ENCODE peak calls at places on chromosomes 11 and 22, in four cellular contexts. One of them, this sample, is unnamed.

GRCh38 chr11:33674035-33674814 is 26.4 kb downstream of the C11orf91 start:
- DNase-seq in HepG2: no peak
- DNase-seq in K562: no peak
- DNase-seq in GM12878: no peak
- DNase-seq in this sample: no peak

GRCh38 chr11:133964946-133965632 is 8.3 kb upstream of the IGSF9B start:
- DNase-seq in HepG2: no peak
- DNase-seq in K562: no peak
- DNase-seq in GM12878: no peak
- DNase-seq in this sample: no peak

GRCh38 chr11:130945945-130946344 is 29.7 kb upstream of the SNX19 start:
- DNase-seq in HepG2: no peak
- DNase-seq in K562: no peak
- DNase-seq in GM12878: no peak
- DNase-seq in this sample: no peak

GRCh38 chr22:26547426-26547825 is 35.2 kb upstream of the TFIP11 start:
- DNase-seq in HepG2: no peak
- DNase-seq in K562: no peak
- DNase-seq in GM12878: no peak
- DNase-seq in this sample: no peak

GRCh38 chr11:92122561-92122960 is 102.1 kb upstream of the FAT3 start:
- DNase-seq in HepG2: no peak
- DNase-seq in K562: no peak
- DNase-seq in GM12878: no peak
- DNase-seq in this sample: no peak

GRCh38 chr11:12827929-12828812 is 153.9 kb downstream of the TEAD1 start:
- DNase-seq in HepG2: peak
- DNase-seq in K562: no peak
- DNase-seq in GM12878: no peak
- DNase-seq in this sample: peak

GRCh38 chr11:27124514-27125264 is 84.1 kb downstream of the BBOX1 start:
- DNase-seq in HepG2: peak
- DNase-seq in K562: no peak
- DNase-seq in GM12878: no peak
- DNase-seq in this sample: no peak

GRCh38 chr22:40241200-40241763 is 63.6 kb downstream of the TNRC6B start:
- DNase-seq in HepG2: no peak
- DNase-seq in K562: no peak
- DNase-seq in GM12878: no peak
- DNase-seq in this sample: no peak

GRCh38 chr11:85680897-85681296 is 5.1 kb downstream of the CCDC89 start:
- DNase-seq in HepG2: no peak
- DNase-seq in K562: no peak
- DNase-seq in GM12878: no peak
- DNase-seq in this sample: peak

GRCh38 chr22:30420401-30421178 is 5.0 kb upstream of the MTFP1 start:
- DNase-seq in HepG2: no peak
- DNase-seq in K562: no peak
- DNase-seq in GM12878: no peak
- DNase-seq in this sample: no peak

GRCh38 chr11:61041755-61042518 is 60.4 kb upstream of the CD5 start:
- DNase-seq in HepG2: no peak
- DNase-seq in K562: no peak
- DNase-seq in GM12878: no peak
- DNase-seq in this sample: peak
- TF ChIP-seq JUNB in HepG2: no peak
- TF ChIP-seq JUNB in K562: no peak
- TF ChIP-seq JUNB in GM12878: no peak
- TF ChIP-seq JUNB in this sample: no peak

DNA sequence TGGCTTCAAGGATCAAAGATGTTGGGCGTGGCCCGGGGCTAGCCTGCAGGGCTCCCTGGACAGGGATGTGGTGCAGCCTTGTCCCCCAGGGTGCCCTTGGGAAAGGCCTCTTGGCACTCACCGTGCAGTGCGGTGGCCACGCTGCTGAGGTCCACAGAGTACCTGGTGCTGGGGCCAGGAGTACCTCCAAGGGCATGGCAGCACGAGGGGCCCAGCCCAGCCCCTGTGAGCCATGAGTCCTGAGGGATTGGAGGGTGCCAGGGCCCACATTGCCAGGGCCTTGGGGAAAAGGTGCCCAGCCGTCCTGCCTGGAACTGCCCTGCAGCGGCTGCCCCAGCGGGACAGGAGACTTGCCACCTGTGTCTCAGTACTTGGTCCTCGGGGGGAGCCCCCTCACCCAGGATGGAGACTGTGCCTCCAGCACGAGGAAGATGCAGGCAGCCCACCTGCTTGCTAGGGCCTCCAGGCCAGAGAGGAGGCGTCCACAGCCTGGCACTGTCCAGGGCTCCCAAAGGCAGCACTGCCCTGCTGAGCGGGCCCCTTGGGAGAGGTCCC is 44.2 kb downstream of the GRAMD4 start:
- DNase-seq in HepG2: no peak
- DNase-seq in K562: no peak
- DNase-seq in GM12878: no peak
- DNase-seq in this sample: no peak
- H2AFZ ChIP-seq in HepG2: no peak
- H2AFZ ChIP-seq in K562: no peak
- H2AFZ ChIP-seq in GM12878: no peak
- H2AFZ ChIP-seq in this sample: no peak

GRCh38 chr11:36499325-36499724 is 10.7 kb downstream of the TRAF6 start:
- DNase-seq in HepG2: no peak
- DNase-seq in K562: no peak
- DNase-seq in GM12878: no peak
- DNase-seq in this sample: no peak

GRCh38 chr11:36498721-36499120 is 11.4 kb downstream of the TRAF6 start:
- DNase-seq in HepG2: no peak
- DNase-seq in K562: no peak
- DNase-seq in GM12878: no peak
- DNase-seq in this sample: no peak

GRCh38 chr11:36501236-36501635 is 8.8 kb downstream of the TRAF6 start:
- DNase-seq in HepG2: no peak
- DNase-seq in K562: no peak
- DNase-seq in GM12878: no peak
- DNase-seq in this sample: no peak

GRCh38 chr11:36500315-36500721 is 9.8 kb downstream of the TRAF6 start:
- DNase-seq in HepG2: no peak
- DNase-seq in K562: no peak
- DNase-seq in GM12878: no peak
- DNase-seq in this sample: no peak
- TF ChIP-seq JUNB in HepG2: no peak
- TF ChIP-seq JUNB in K562: no peak
- TF ChIP-seq JUNB in GM12878: peak
- TF ChIP-seq JUNB in this sample: no peak

GRCh38 chr11:17013548-17014320 is 480 bp downstream of the PLEKHA7 start:
- DNase-seq in HepG2: peak
- DNase-seq in K562: no peak
- DNase-seq in GM12878: no peak
- DNase-seq in this sample: peak

GRCh38 chr11:17012712-17013547 is 1.3 kb downstream of the PLEKHA7 start:
- DNase-seq in HepG2: peak
- DNase-seq in K562: no peak
- DNase-seq in GM12878: no peak
- DNase-seq in this sample: peak

GRCh38 chr11:17014321-17014773 is at the start of gene PLEKHA7:
- DNase-seq in HepG2: peak
- DNase-seq in K562: peak
- DNase-seq in GM12878: no peak
- DNase-seq in this sample: peak

GRCh38 chr11:17014774-17015638 is 792 bp upstream of the PLEKHA7 start:
- DNase-seq in HepG2: peak
- DNase-seq in K562: peak
- DNase-seq in GM12878: no peak
- DNase-seq in this sample: peak

GRCh38 chr11:17015639-17016125 is 1.5 kb upstream of the PLEKHA7 start:
- DNase-seq in HepG2: no peak
- DNase-seq in K562: no peak
- DNase-seq in GM12878: no peak
- DNase-seq in this sample: no peak
- H2AFZ ChIP-seq in HepG2: no peak
- H2AFZ ChIP-seq in K562: no peak
- H2AFZ ChIP-seq in GM12878: no peak
- H2AFZ ChIP-seq in this sample: peak

This sample was measured in GM23338.